ENCODE peak calls at places on chromosome 15, in seven cellular contexts. E, V, Z, R, J, L and N are unnamed samples.

GRCh38 chr15:65060641-65061397 is 7.0 kb downstream of the RASL12 start:
- DNase-seq in E (no peak), V (no peak), Z (no peak), R (no peak), J (no peak), L (no peak), N (no peak)

GRCh38 chr15:35723852-35724251 is 177.9 kb upstream of the DPH6 start:
- DNase-seq in E (no peak), V (no peak), Z (no peak), R (no peak), J (no peak), L (no peak), N (no peak)

GRCh38 chr15:81865850-81866537 is 179.8 kb downstream of the MEX3B start:
- DNase-seq in E (no peak), V (peak; percentile 80), Z (no peak), R (no peak), J (no peak), L (no peak), N (no peak)

GRCh38 chr15:65096481-65097385 is 18.3 kb downstream of the UBAP1L start:
- DNase-seq in E (peak; percentile 22), V (no peak), Z (no peak), R (no peak), J (no peak), L (no peak), N (no peak)

GRCh38 chr15:42018306-42019224 is 2.3 kb downstream of the PLA2G4E start:
- DNase-seq in E (no peak), V (no peak), Z (no peak), R (no peak), J (no peak), L (no peak), N (no peak)

GRCh38 chr15:35062164-35063099 is 22.7 kb downstream of the NANOGP8 start:
- DNase-seq in E (no peak), V (no peak), Z (no peak), R (no peak), J (no peak), L (no peak), N (no peak)

GRCh38 chr15:65286704-65287514 is at the start of gene PARP16:
- DNase-seq in E (peak; percentile 98), V (peak; percentile 93), Z (peak; percentile 94), R (no peak), J (peak; percentile 81), L (peak; percentile 94), N (peak; percentile 83)

GRCh38 chr15:71272932-71273331 is 157.7 kb downstream of the THSD4 start:
- DNase-seq in E (no peak), V (no peak), Z (no peak), R (no peak), J (no peak), L (no peak), N (no peak)

GRCh38 chr15:64865998-64866520 is 24.3 kb downstream of the PLEKHO2 start:
- DNase-seq in E (peak; percentile 83), V (no peak), Z (no peak), R (peak; percentile 76), J (no peak), L (no peak), N (no peak)

GRCh38 chr15:74395319-74396145 is 28.1 kb upstream of the CYP11A1 start:
- DNase-seq in E (no peak), V (no peak), Z (no peak), R (no peak), J (no peak), L (no peak), N (no peak)

GRCh38 chr15:74397239-74398068 is 30.0 kb upstream of the CYP11A1 start:
- DNase-seq in E (no peak), V (no peak), Z (no peak), R (no peak), J (no peak), L (no peak), N (no peak)

GRCh38 chr15:74398183-74398582 is 30.7 kb upstream of the CYP11A1 start:
- DNase-seq in E (no peak), V (no peak), Z (no peak), R (no peak), J (no peak), L (no peak), N (no peak)

GRCh38 chr15:74396146-74396438 is 28.6 kb upstream of the CYP11A1 start:
- DNase-seq in E (peak; percentile 60), V (no peak), Z (no peak), R (no peak), J (no peak), L (no peak), N (no peak)

DNA sequence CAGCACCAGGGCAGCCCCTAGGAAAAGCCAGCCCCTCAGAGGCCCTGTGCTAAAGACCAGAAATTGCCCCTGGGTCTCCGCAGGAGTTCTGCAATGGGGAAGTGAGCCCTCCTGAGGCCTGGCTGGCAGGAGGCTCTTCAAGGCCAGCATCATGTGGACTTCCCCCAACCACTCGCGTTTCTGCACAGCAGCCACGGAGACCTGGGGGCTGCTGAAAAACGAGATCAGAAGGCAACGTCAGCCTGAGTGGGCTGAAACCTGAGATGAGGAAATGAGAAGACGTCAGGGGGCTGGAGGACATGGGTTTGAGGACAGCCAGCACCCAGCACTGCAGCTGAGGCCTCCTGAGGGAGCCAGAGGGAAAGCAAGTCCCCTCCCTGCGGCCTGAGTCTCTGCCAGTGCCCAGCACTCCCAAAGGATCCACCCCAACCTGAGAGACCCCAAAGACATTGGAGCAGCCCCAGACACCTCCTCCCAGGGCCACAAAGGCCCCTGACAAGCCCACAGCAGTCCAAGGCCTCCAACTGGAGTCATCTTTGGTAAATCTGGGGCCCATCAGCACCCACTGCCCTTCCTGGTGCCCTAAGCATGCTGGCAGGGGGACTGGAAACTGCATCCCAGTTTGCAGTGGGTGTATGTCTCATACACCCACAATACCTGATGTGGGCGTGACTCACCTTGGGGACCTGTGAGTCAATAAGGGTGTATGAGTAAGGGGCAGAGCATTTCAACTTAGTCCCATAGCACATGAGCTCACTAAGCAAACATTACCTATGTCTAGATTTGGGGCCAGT is 29.2 kb upstream of the CYP11A1 start:
- DNase-seq in E (peak; percentile 71), V (peak; percentile 85), Z (no peak), R (no peak), J (peak; percentile 96), L (no peak), N (no peak)
- TF ChIP-seq CTCF in E (peak; percentile 36), V (peak; percentile 44), Z (no peak), R (peak; percentile 15), J (no peak), L (no peak), N (no peak)

GRCh38 chr15:43941555-43941954 is 114.8 kb downstream of the WDR76 start:
- DNase-seq in E (no peak), V (peak; percentile 43), Z (no peak), R (no peak), J (no peak), L (no peak), N (no peak)

GRCh38 chr15:43943511-43943910 is 116.7 kb downstream of the WDR76 start:
- DNase-seq in E (no peak), V (no peak), Z (no peak), R (no peak), J (no peak), L (no peak), N (no peak)

GRCh38 chr15:43941071-43941470 is 114.3 kb downstream of the WDR76 start:
- DNase-seq in E (no peak), V (no peak), Z (no peak), R (no peak), J (no peak), L (no peak), N (no peak)

GRCh38 chr15:43942157-43942556 is 115.4 kb downstream of the WDR76 start:
- DNase-seq in E (no peak), V (no peak), Z (no peak), R (no peak), J (no peak), L (no peak), N (no peak)

DNA sequence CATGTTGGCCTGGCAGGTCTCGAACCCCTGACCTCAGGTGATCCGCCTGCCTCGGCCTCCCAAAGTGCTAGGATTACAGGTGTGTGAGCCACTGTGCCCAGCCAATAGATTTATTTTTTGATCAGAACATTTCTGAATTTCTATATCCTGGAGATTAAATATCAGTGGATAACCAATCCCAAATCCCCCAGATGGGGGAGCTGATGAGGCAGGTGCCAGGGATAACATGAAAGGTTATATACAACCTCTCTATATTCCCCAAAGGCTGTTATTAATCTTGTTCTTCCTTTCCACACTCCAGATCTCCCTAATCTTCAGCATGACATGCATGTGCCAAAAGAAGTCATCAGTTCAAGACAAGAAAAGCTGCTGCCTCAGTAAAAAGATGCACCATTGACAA is 112.3 kb downstream of the WDR76 start:
- DNase-seq in E (peak; percentile 64), V (peak; percentile 47), Z (no peak), R (no peak), J (peak; percentile 55), L (no peak), N (peak; percentile 26)
- TF ChIP-seq CTCF in E (peak; percentile 78), V (no peak), Z (peak; percentile 13), R (peak; percentile 28), J (no peak), L (peak; percentile 13), N (peak; percentile 44)

GRCh38 chr15:26073430-26074333 is 210.6 kb upstream of the ATP10A start:
- DNase-seq in E (no peak), V (no peak), Z (no peak), R (no peak), J (no peak), L (no peak), N (no peak)
- TF ChIP-seq CTCF in E (peak; percentile 55), V (no peak), Z (no peak), R (no peak), J (no peak), L (no peak), N (no peak)

DNA sequence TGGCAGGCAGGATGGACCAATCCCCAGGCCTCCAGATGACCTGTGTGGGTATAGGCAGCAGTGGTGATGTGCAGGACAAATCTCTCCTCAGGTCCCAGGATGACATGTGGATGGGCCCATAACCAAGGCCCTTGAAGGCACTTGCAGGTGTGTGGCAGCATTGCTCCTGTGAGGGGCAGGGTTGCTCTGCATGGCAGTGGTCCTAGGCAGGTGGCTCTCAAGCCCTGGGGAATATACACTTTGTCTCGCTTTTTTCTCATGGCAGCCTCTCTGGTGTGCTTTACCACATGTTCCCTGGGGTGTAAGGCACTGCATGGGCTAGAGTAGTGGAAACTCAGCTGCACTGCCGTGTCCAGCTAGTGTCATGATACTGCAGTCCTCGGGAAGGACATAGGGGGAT is 503.6 kb downstream of the UNC13C start:
- DNase-seq in E (no peak), V (no peak), Z (no peak), R (no peak), J (no peak), L (no peak), N (no peak)
- TF ChIP-seq CTCF in E (peak; percentile 54), V (no peak), Z (no peak), R (no peak), J (no peak), L (no peak), N (no peak)